ENCODE peak calls at places on chromosomes 11 and 22, in ten cellular contexts. D is HFFc6; S is K562; G is activated CD4-positive, alpha-beta T cell treated with anti-CD3 and anti-CD28 coated beads, Interleukin-2, amount 50 U/mL, for 24 hours; Y is GM23338; W is WTC11; U is transverse colon; B is heart right ventricle; T is activated T-helper 1 cell treated with anti-CD3 and anti-CD28 coated beads, Interleukin-12 subunit alpha, Interleukin-12 subunit beta, Interleukin-2, Interleukin-4 antibody, amounts not matched to agents 30 ng/mL and 10 ng/mL and 1 ng/mL, durations not matched to agents 14 hours and 24 hours and 36 hours; O is stimulated activated effector memory CD8-positive, alpha-beta T cell treated with anti-CD3 and anti-CD28 coated beads, Interleukin-12 subunit alpha, Interleukin-12 subunit beta, amount 100 ng/mL, for 72 hours. K is an unnamed sample.

GRCh38 chr11:131609317-131609716 is 238.9 kb downstream of the NTM start:
- DNase-seq in B (no peak), W (no peak), S (no peak), G (no peak), T (no peak), O (no peak), D (peak; percentile 65), U (no peak), Y (no peak), K (no peak)

GRCh38 chr11:126432525-126432924 is 77.0 kb downstream of the ST3GAL4 start:
- DNase-seq in O (no peak), U (no peak), Y (no peak), S (no peak), W (no peak), D (no peak), G (no peak), B (no peak), T (no peak), K (no peak)

GRCh38 chr11:1358286-1358685 is 31.4 kb upstream of the BRSK2 start:
- DNase-seq in O (no peak), D (no peak), S (no peak), Y (no peak), W (no peak), G (no peak), B (peak; percentile 61), U (no peak), T (no peak), K (no peak)

GRCh38 chr22:25553131-25553530 is 11.3 kb upstream of the GRK3 start:
- DNase-seq in O (no peak), W (no peak), D (no peak), U (no peak), G (no peak), T (no peak), S (no peak), Y (no peak), B (no peak), K (no peak)

GRCh38 chr11:70541176-70541575 is 142.8 kb downstream of the CTTN start:
- DNase-seq in B (no peak), S (no peak), Y (no peak), W (no peak), U (no peak), D (no peak), G (no peak), T (no peak), O (no peak), K (no peak)

GRCh38 chr11:68650801-68651200 is 33.5 kb upstream of the GAL start:
- DNase-seq in Y (no peak), O (no peak), U (no peak), G (no peak), S (no peak), W (no peak), T (no peak), B (no peak), D (no peak), K (no peak)

GRCh38 chr11:3109921-3110706 is 52.9 kb upstream of the CARS1 start:
- DNase-seq in W (peak; percentile 85), O (peak; percentile 67), U (peak; percentile 45), Y (peak; percentile 89), S (peak; percentile 80), B (no peak), G (no peak), T (no peak), D (no peak), K (peak; percentile 48)

GRCh38 chr11:36564376-36565032 is 3.3 kb upstream of the RAG1 start:
- DNase-seq in B (peak; percentile 49), T (peak; percentile 21), Y (peak; percentile 85), S (peak; percentile 61), G (no peak), D (peak; percentile 60), U (peak; percentile 47), W (no peak), O (peak; percentile 59), K (peak; percentile 66)

GRCh38 chr11:11931461-11932055 is 76.9 kb downstream of the DKK3 start:
- DNase-seq in G (no peak), B (peak; percentile 27), O (no peak), S (peak; percentile 59), D (peak; percentile 70), Y (peak; percentile 75), T (no peak), W (no peak), U (no peak), K (peak; percentile 38)

GRCh38 chr11:10304495-10305261 is at the start of gene ADM:
- DNase-seq in S (peak; percentile 60), Y (peak; percentile 93), T (no peak), D (peak; percentile 97), G (no peak), W (peak; percentile 78), O (peak; percentile 66), B (peak; percentile 90), U (peak; percentile 93), K (peak; percentile 84)

GRCh38 chr22:20153945-20154344 is 3.1 kb upstream of the CCDC188 start:
- DNase-seq in T (no peak), U (no peak), Y (peak; percentile 37), D (no peak), B (no peak), S (peak; percentile 61), W (peak; percentile 42), G (no peak), O (no peak), K (no peak)

GRCh38 chr22:35575116-35575748 is 34.6 kb downstream of the RASD2 start:
- DNase-seq in O (no peak), U (no peak), S (peak; percentile 16), Y (no peak), G (no peak), B (no peak), T (no peak), D (no peak), W (no peak), K (no peak)

GRCh38 chr11:92765965-92766371 is 203.5 kb upstream of the MTNR1B start:
- DNase-seq in T (no peak), Y (peak; percentile 75), U (no peak), S (peak; percentile 1), O (no peak), B (peak; percentile 56), D (no peak), G (no peak), W (peak; percentile 54), K (peak; percentile 6)

GRCh38 chr11:19345519-19345847 is 104.7 kb upstream of the E2F8 start:
- DNase-seq in B (no peak), S (no peak), O (no peak), U (no peak), G (no peak), Y (peak; percentile 61), T (no peak), D (no peak), W (peak; percentile 57), K (no peak)

GRCh38 chr11:119806064-119806915 is 77.3 kb upstream of the NECTIN1 start:
- DNase-seq in U (peak; percentile 39), D (no peak), Y (no peak), T (no peak), O (no peak), S (no peak), G (no peak), W (no peak), B (peak; percentile 61), K (no peak)

GRCh38 chr22:44623771-44624510 is 78.1 kb upstream of the PRR5 start:
- DNase-seq in B (no peak), W (peak; percentile 59), U (no peak), G (no peak), D (no peak), Y (peak; percentile 65), T (no peak), S (peak; percentile 36), O (no peak), K (no peak)

GRCh38 chr11:536841-537621 is at the start of gene LRRC56:
- DNase-seq in Y (peak; percentile 93), T (peak; percentile 77), W (peak; percentile 87), O (peak; percentile 93), G (peak; percentile 77), S (peak; percentile 95), B (peak; percentile 61), D (peak; percentile 78), U (peak; percentile 93), K (peak; percentile 94)

GRCh38 chr22:41943661-41944209 is 3.2 kb downstream of the CENPM start:
- DNase-seq in T (no peak), D (peak; percentile 33), Y (peak; percentile 61), S (no peak), B (no peak), U (peak; percentile 69), G (no peak), O (no peak), W (no peak), K (no peak)

GRCh38 chr22:17043521-17043920 is 35.5 kb upstream of the GAB4 start:
- DNase-seq in B (no peak), S (no peak), O (no peak), D (no peak), T (no peak), Y (no peak), G (no peak), U (no peak), W (no peak), K (no peak)

GRCh38 chr11:133964946-133965632 is 8.3 kb upstream of the IGSF9B start:
- DNase-seq in G (no peak), S (no peak), Y (no peak), W (no peak), T (no peak), D (peak; percentile 6), B (no peak), O (no peak), U (no peak), K (no peak)

GRCh38 chr22:29727248-29727551 is 7.4 kb downstream of the CABP7 start:
- DNase-seq in B (no peak), T (no peak), W (peak; percentile 76), Y (peak; percentile 81), G (no peak), D (no peak), O (no peak), S (peak; percentile 71), U (peak; percentile 21), K (no peak)

GRCh38 chr22:48342016-48342415 is 1485.7 kb downstream of the BRD1 start:
- DNase-seq in G (no peak), S (no peak), D (no peak), O (no peak), Y (no peak), U (no peak), B (no peak), W (no peak), T (no peak), K (no peak)

GRCh38 chr11:20158597-20159257 is 1.5 kb downstream of the DBX1 start:
- DNase-seq in Y (peak; percentile 90), G (no peak), T (no peak), U (peak; percentile 31), S (peak; percentile 57), D (peak; percentile 43), B (peak; percentile 57), O (no peak), W (peak; percentile 81), K (peak; percentile 68)

GRCh38 chr11:112590778-112591177 is 330.1 kb upstream of the PLET1 start:
- DNase-seq in S (no peak), D (peak; percentile 29), U (no peak), T (no peak), O (no peak), W (no peak), G (no peak), Y (peak; percentile 6), B (no peak), K (no peak)

GRCh38 chr11:4704054-4704789 is at the start of gene MMP26:
- DNase-seq in S (no peak), T (no peak), U (no peak), D (no peak), G (no peak), O (no peak), W (peak; percentile 14), Y (peak; percentile 69), B (no peak), K (peak; percentile 21)

GRCh38 chr22:18057568-18058209 is 20.1 kb upstream of the PEX26 start:
- DNase-seq in O (no peak), U (peak; percentile 74), D (peak; percentile 94), S (peak; percentile 71), B (peak; percentile 76), T (no peak), G (no peak), Y (no peak), W (no peak), K (peak; percentile 83)

GRCh38 chr11:34331329-34331728 is 26.5 kb downstream of the ABTB2 start:
- DNase-seq in S (no peak), O (no peak), D (peak; percentile 82), U (no peak), Y (no peak), G (no peak), B (no peak), W (no peak), T (no peak), K (no peak)

GRCh38 chr22:19986410-19987341 is 29.9 kb downstream of the ARVCF start:
- DNase-seq in U (peak; percentile 83), O (peak; percentile 78), S (peak; percentile 97), B (peak; percentile 77), G (peak; percentile 32), T (peak; percentile 66), W (peak; percentile 83), D (peak; percentile 57), Y (peak; percentile 86), K (peak; percentile 76)